ENCODE peak calls at places on chromosomes 13 and 19, in six cellular contexts. J is neuronal stem cell, W is H9, Q is IMR-90, B is trophoblast cell, A is H1. X is an unnamed sample.

GRCh38 chr19:19261350-19262189 is 11.5 kb downstream of the TM6SF2 start:
- DNase-seq in J (peak), W (peak), Q (no peak), B (no peak), A (peak), X (no peak)

GRCh38 chr19:3409346-3410064 is 43.1 kb downstream of the NFIC start:
- DNase-seq in J (no peak), W (no peak), Q (no peak), B (peak), A (no peak), X (no peak)

GRCh38 chr13:42330991-42331390 is 59.0 kb downstream of the AKAP11 start:
- DNase-seq in J (no peak), W (no peak), Q (peak), B (no peak), A (no peak), X (no peak)

GRCh38 chr19:16588089-16588823 is 16.0 kb upstream of the SLC35E1 start:
- DNase-seq in J (no peak), W (peak), Q (peak), B (peak), A (no peak), X (no peak)

GRCh38 chr13:99811067-99811715 is 160.4 kb downstream of the ZIC5 start:
- DNase-seq in J (no peak), W (no peak), Q (no peak), B (no peak), A (no peak), X (no peak)

GRCh38 chr19:14404322-14404721 is 14.8 kb downstream of the DDX39A start:
- DNase-seq in J (no peak), W (no peak), Q (no peak), B (no peak), A (no peak), X (no peak)

GRCh38 chr13:42893346-42893745 is 98.7 kb downstream of the EPSTI1 start:
- DNase-seq in J (no peak), W (no peak), Q (peak), B (no peak), A (no peak), X (peak)

GRCh38 chr19:30447276-30447870 is 75.2 kb downstream of the ZNF536 start:
- DNase-seq in J (no peak), W (no peak), Q (no peak), B (no peak), A (no peak), X (no peak)

GRCh38 chr13:24516919-24517318 is 4.3 kb upstream of the PARP4 start:
- DNase-seq in J (no peak), W (no peak), Q (no peak), B (no peak), A (no peak), X (no peak)

GRCh38 chr19:1769645-1769985 is 16.3 kb downstream of the ONECUT3 start:
- DNase-seq in J (no peak), W (no peak), Q (no peak), B (no peak), A (peak), X (no peak)

GRCh38 chr13:100648354-100648753 is 26.2 kb downstream of the TMTC4 start:
- DNase-seq in J (no peak), W (no peak), Q (peak), B (no peak), A (no peak), X (no peak)

GRCh38 chr19:17540174-17540573 is 15.3 kb upstream of the COLGALT1 start:
- DNase-seq in J (no peak), W (no peak), Q (no peak), B (no peak), A (no peak), X (no peak)

GRCh38 chr19:36526581-36526980 is 1.5 kb downstream of the ZNF260 start:
- DNase-seq in J (no peak), W (no peak), Q (no peak), B (no peak), A (no peak), X (no peak)

GRCh38 chr19:11268783-11269267 is 6.5 kb upstream of the DOCK6 start:
- DNase-seq in J (no peak), W (no peak), Q (peak), B (no peak), A (no peak), X (peak)

GRCh38 chr19:10752913-10753285 is 35.0 kb downstream of the DNM2 start:
- DNase-seq in J (no peak), W (no peak), Q (no peak), B (no peak), A (no peak), X (no peak)

GRCh38 chr19:17340302-17340870 is 3.0 kb downstream of the GTPBP3 start:
- DNase-seq in J (no peak), W (peak), Q (no peak), B (no peak), A (peak), X (no peak)

GRCh38 chr13:51697855-51698254 is 106.1 kb downstream of the DHRS12 start:
- DNase-seq in J (no peak), W (no peak), Q (peak), B (no peak), A (no peak), X (peak)

GRCh38 chr19:57559404-57560025 is at the start of gene ZNF550:
- DNase-seq in J (peak), W (peak), Q (peak), B (peak), A (peak), X (peak)

GRCh38 chr19:10364644-10365043 is 15.7 kb downstream of the TYK2 start:
- DNase-seq in J (no peak), W (no peak), Q (no peak), B (no peak), A (no peak), X (no peak)

GRCh38 chr19:41174297-41174928 is 18.6 kb upstream of the CYP2S1 start:
- DNase-seq in J (no peak), W (no peak), Q (no peak), B (no peak), A (no peak), X (no peak)

GRCh38 chr13:45133396-45134118 is 13.2 kb downstream of the GTF2F2 start:
- DNase-seq in J (no peak), W (no peak), Q (no peak), B (no peak), A (no peak), X (no peak)

GRCh38 chr13:27921421-27921960 is 1.7 kb downstream of the PDX1 start:
- DNase-seq in J (peak), W (peak), Q (no peak), B (no peak), A (peak), X (no peak)

GRCh38 chr13:110173247-110173818 is 133.6 kb downstream of the COL4A1 start:
- DNase-seq in J (no peak), W (no peak), Q (peak), B (no peak), A (no peak), X (peak)
- H2BK5ac ChIP-seq in J (no peak), W (no peak), Q (no peak), B (no peak), A (no peak), X (no peak)

GRCh38 chr13:113814435-113814821 is 49.4 kb downstream of the GAS6 start:
- DNase-seq in J (no peak), W (no peak), Q (peak), B (no peak), A (no peak), X (peak)
- H3K14ac ChIP-seq in J (no peak), W (no peak), Q (no peak), B (no peak), A (no peak), X (no peak)

GRCh38 chr19:45862271-45862563 is 730 bp downstream of the SYMPK start:
- DNase-seq in J (no peak), W (no peak), Q (no peak), B (no peak), A (no peak), X (no peak)
- H2BK5ac ChIP-seq in J (no peak), W (no peak), Q (peak), B (no peak), A (peak), X (no peak)

GRCh38 chr13:107809125-107809524 is 406.2 kb downstream of the LIG4 start:
- DNase-seq in J (no peak), W (no peak), Q (peak), B (no peak), A (no peak), X (peak)

GRCh38 chr13:107803822-107804495 is 411.4 kb downstream of the LIG4 start:
- DNase-seq in J (no peak), W (no peak), Q (no peak), B (no peak), A (no peak), X (no peak)

GRCh38 chr13:107806726-107807125 is 408.6 kb downstream of the LIG4 start:
- DNase-seq in J (no peak), W (no peak), Q (no peak), B (no peak), A (no peak), X (no peak)

GRCh38 chr13:107808388-107808787 is 406.9 kb downstream of the LIG4 start:
- DNase-seq in J (no peak), W (no peak), Q (peak), B (no peak), A (no peak), X (peak)

DNA sequence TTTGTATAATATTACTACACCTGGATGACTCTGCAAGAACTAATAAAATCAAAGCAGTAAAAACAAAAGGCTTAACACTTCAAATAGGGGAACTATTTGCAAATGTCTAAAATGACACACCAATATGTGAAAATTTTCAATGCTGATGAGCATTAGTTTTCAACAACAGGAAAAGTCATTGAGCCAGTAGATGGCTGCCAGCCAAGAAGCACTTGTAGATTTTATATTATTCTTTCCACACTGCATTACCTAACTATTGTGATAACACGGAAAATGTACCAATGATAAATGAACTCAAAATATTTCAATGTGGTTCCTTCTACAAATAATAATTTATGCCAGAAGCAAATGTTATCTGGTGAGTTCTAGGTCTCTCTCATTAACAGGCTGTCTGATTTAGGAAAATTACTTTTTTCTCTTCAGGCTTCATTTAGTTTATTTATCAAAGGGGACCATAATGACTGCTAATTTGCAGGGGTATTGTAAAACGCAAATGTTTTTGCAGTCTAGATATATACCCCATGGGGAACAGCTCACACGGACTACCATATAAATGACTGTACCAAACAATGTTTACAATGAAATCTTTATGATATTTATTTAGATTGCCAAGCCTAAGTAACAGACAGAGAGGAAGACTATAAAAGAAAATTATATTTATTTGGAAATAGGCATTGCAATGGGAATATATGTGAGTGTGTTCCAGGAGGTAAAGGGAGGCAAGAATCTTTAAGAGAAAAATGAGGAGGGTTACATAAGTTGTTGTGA is 407.8 kb downstream of the LIG4 start:
- DNase-seq in J (no peak), W (no peak), Q (no peak), B (no peak), A (no peak), X (no peak)
- H3K14ac ChIP-seq in J (no peak), W (no peak), Q (no peak), B (no peak), A (no peak), X (no peak)

GRCh38 chr19:4575978-4576933 is 16.8 kb upstream of the SEMA6B start:
- DNase-seq in J (no peak), W (peak), Q (peak), B (peak), A (peak), X (peak)
- H2BK5ac ChIP-seq in J (no peak), W (no peak), Q (peak), B (no peak), A (peak), X (peak)

DNA sequence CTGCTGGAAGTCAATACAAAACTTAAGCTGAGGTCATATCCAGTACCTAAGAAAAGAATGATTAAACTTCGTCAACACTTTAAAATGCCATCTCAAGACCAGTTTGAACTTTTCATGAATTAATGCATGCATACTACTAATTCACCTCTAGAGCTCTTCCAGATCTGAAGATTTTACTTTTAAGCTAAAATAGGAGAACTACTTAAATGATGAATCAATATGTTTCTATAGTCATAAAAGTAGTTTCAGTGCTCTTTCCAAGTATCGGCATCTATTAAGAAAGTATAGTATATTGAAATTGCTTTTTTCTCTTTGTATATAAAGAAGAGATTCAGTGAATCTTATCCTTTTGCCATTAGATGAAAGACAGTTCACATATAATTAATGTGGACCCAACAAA is 1123.9 kb downstream of the PCDH9 start:
- DNase-seq in J (no peak), W (no peak), Q (no peak), B (no peak), A (no peak), X (no peak)
- H3K14ac ChIP-seq in J (no peak), W (no peak), Q (no peak), B (no peak), A (no peak), X (no peak)

X was measured in mesenchymal stem cell.